ENCODE peak calls at places on chromosomes 16 and 17, in seven cellular contexts. Z, M, A, J, P, F and G are unnamed samples.

GRCh38 chr17:5362162-5362811 is 57.2 kb downstream of the NUP88 start:
- DNase-seq in J (no peak), A (no peak), M (no peak), P (no peak), F (no peak), Z (no peak), G (no peak)

GRCh38 chr17:22278302-22279275 is 586.3 kb downstream of the KCNJ18 start:
- DNase-seq in J (no peak), P (no peak), Z (no peak), A (no peak), M (no peak), F (no peak), G (no peak)

GRCh38 chr17:49566668-49567071 is 9.0 kb upstream of the NXPH3 start:
- DNase-seq in M (peak), A (no peak), F (no peak), Z (no peak), P (no peak), J (no peak), G (no peak)

GRCh38 chr17:60729854-60730253 is 52.2 kb downstream of the BCAS3 start:
- DNase-seq in P (no peak), Z (no peak), J (no peak), F (no peak), A (no peak), M (peak), G (no peak)

GRCh38 chr17:34850023-34850422 is 111.2 kb downstream of the CCT6B start:
- DNase-seq in J (no peak), F (no peak), Z (no peak), A (no peak), M (no peak), P (no peak), G (no peak)

GRCh38 chr17:80942360-80943345 is 49.0 kb upstream of the CHMP6 start:
- DNase-seq in P (no peak), A (no peak), M (peak), F (no peak), J (no peak), Z (no peak), G (peak)

GRCh38 chr17:38560503-38561318 is 45.0 kb downstream of the SRCIN1 start:
- DNase-seq in M (peak), P (no peak), J (no peak), A (no peak), Z (no peak), F (no peak), G (no peak)

GRCh38 chr17:1324201-1324750 is 44.8 kb downstream of the TRARG1 start:
- DNase-seq in Z (no peak), A (no peak), P (no peak), J (no peak), M (no peak), F (no peak), G (no peak)

GRCh38 chr17:4588862-4589625 is 4.7 kb downstream of the SMTNL2 start:
- DNase-seq in F (no peak), M (no peak), Z (no peak), J (no peak), P (no peak), A (no peak), G (no peak)

GRCh38 chr17:65634533-65634932 is 73.1 kb upstream of the AXIN2 start:
- DNase-seq in M (no peak), Z (no peak), A (no peak), P (no peak), J (no peak), F (no peak), G (no peak)

GRCh38 chr16:7381671-7382070 is 49.0 kb downstream of the RBFOX1 start:
- DNase-seq in A (no peak), Z (no peak), P (no peak), F (no peak), J (no peak), M (no peak), G (no peak)

GRCh38 chr16:79810449-79811189 is 210.1 kb upstream of the MAF start:
- DNase-seq in A (no peak), F (no peak), M (peak), Z (no peak), J (peak), P (no peak), G (no peak)

GRCh38 chr17:19249681-19250080 is 12.5 kb downstream of the EPN2 start:
- DNase-seq in F (no peak), P (no peak), Z (no peak), J (no peak), M (peak), A (no peak), G (no peak)

GRCh38 chr17:71337903-71338302 is 782.9 kb upstream of the SOX9 start:
- DNase-seq in Z (no peak), A (no peak), J (no peak), M (peak), P (no peak), F (no peak), G (no peak)

GRCh38 chr16:54236761-54237160 is 49.8 kb downstream of the IRX3 start:
- DNase-seq in A (no peak), J (no peak), Z (no peak), F (no peak), M (no peak), P (no peak), G (no peak)

GRCh38 chr16:72939247-72939646 is 108.7 kb downstream of the ZFHX3 start:
- DNase-seq in A (no peak), M (peak), J (no peak), P (no peak), F (no peak), Z (no peak), G (no peak)

GRCh38 chr16:15643453-15644305 is 725 bp upstream of the MARF1 start:
- DNase-seq in P (no peak), Z (peak), J (no peak), M (peak), F (peak), A (peak), G (no peak)

GRCh38 chr17:77914440-77915254 is 43.9 kb upstream of the TNRC6C start:
- DNase-seq in M (peak), A (no peak), Z (peak), J (no peak), P (no peak), F (no peak), G (peak)

GRCh38 chr16:61936522-61936921 is 99.7 kb downstream of the CDH8 start:
- DNase-seq in M (no peak), J (no peak), P (no peak), Z (no peak), F (no peak), A (no peak), G (peak)

GRCh38 chr16:68070811-68071546 is 14.2 kb upstream of the NFATC3 start:
- DNase-seq in P (no peak), Z (no peak), M (no peak), J (no peak), A (no peak), F (no peak), G (no peak)

GRCh38 chr17:36136031-36136430 is 32.4 kb downstream of the CCL4 start:
- DNase-seq in M (no peak), Z (no peak), F (no peak), A (no peak), P (no peak), J (no peak), G (no peak)

GRCh38 chr17:33014751-33015150 is 23.1 kb downstream of the SPACA3 start:
- DNase-seq in J (no peak), F (no peak), P (no peak), A (peak), Z (no peak), M (peak), G (no peak)

GRCh38 chr17:60087882-60088669 is 9.4 kb upstream of the HEATR6 start:
- DNase-seq in P (no peak), J (no peak), Z (no peak), F (peak), A (peak), M (peak), G (no peak)